ENCODE peak calls at places on chromosomes 12 and 14, in four cellular contexts. G is gastrocnemius medialis, D is MM.1S, X is lower lobe of right lung. R is an unnamed sample.

GRCh38 chr12:13004368-13004767 is 4.3 kb upstream of the HEBP1 start:
- DNase-seq in X (no peak), G (no peak), D (no peak), R (no peak)

GRCh38 chr14:58947156-58947555 is 241.3 kb upstream of the DAAM1 start:
- DNase-seq in X (no peak), D (no peak), G (no peak), R (no peak)

GRCh38 chr12:94640134-94640928 is 10.0 kb downstream of the TMCC3 start:
- DNase-seq in X (no peak), D (peak), G (no peak), R (peak)

GRCh38 chr14:63726499-63726898 is 1.4 kb downstream of the SGPP1 start:
- DNase-seq in G (no peak), D (no peak), X (no peak), R (no peak)

GRCh38 chr14:65069874-65070709 is 32.2 kb downstream of the MAX start:
- DNase-seq in X (peak), D (peak), G (peak), R (peak)

GRCh38 chr14:76928301-76928700 is 100.2 kb downstream of the IRF2BPL start:
- DNase-seq in D (no peak), G (no peak), X (no peak), R (no peak)

GRCh38 chr12:3453266-3453862 is 37.6 kb upstream of the PRMT8 start:
- DNase-seq in X (no peak), D (no peak), G (no peak), R (no peak)

GRCh38 chr12:51351913-51352532 is 5.5 kb upstream of the CELA1 start:
- DNase-seq in G (no peak), X (peak), D (no peak), R (no peak)

GRCh38 chr14:39229222-39229543 is 4.5 kb upstream of the MIA2 start:
- DNase-seq in X (no peak), D (no peak), G (no peak), R (no peak)

GRCh38 chr12:40145896-40146295 is 40.0 kb upstream of the SLC2A13 start:
- DNase-seq in G (no peak), X (no peak), D (no peak), R (no peak)

GRCh38 chr12:88266851-88267360 is 124.8 kb downstream of the TMTC3 start:
- DNase-seq in G (no peak), X (no peak), D (no peak), R (no peak)

GRCh38 chr14:59317782-59318505 is 129.5 kb downstream of the DAAM1 start:
- DNase-seq in X (no peak), D (no peak), G (no peak), R (no peak)

GRCh38 chr14:94046696-94047250 is 20.6 kb downstream of the OTUB2 start:
- DNase-seq in X (no peak), G (no peak), D (no peak), R (no peak)

GRCh38 chr14:102554835-102555819 is 37.3 kb upstream of the RCOR1 start:
- DNase-seq in G (no peak), X (peak), D (peak), R (peak)

GRCh38 chr12:95805864-95806669 is 15.5 kb upstream of the NTN4 start:
- DNase-seq in D (no peak), G (no peak), X (no peak), R (no peak)

GRCh38 chr12:56878010-56878339 is 56.2 kb downstream of the SDR9C7 start:
- DNase-seq in X (no peak), G (no peak), D (no peak), R (no peak)

GRCh38 chr12:24899503-24900098 is 49.3 kb downstream of the BCAT1 start:
- DNase-seq in D (no peak), X (no peak), G (no peak), R (no peak)

GRCh38 chr12:47438175-47438574 is 267.7 kb downstream of the RPAP3 start:
- DNase-seq in G (no peak), D (no peak), X (no peak), R (no peak)

GRCh38 chr14:32224731-32225377 is 21.8 kb upstream of the RNU6-8 start:
- DNase-seq in X (peak), G (peak), D (no peak), R (no peak)

GRCh38 chr12:4268549-4269181 is 4.9 kb upstream of the CCND2 start:
- DNase-seq in G (no peak), X (no peak), D (no peak), R (no peak)

GRCh38 chr12:132359971-132360370 is 30.6 kb upstream of the GALNT9 start:
- DNase-seq in X (peak), D (no peak), G (no peak), R (no peak)

GRCh38 chr12:124660846-124661245 is 93.4 kb upstream of the NCOR2 start:
- DNase-seq in X (no peak), G (no peak), D (no peak), R (no peak)

GRCh38 chr14:61101803-61102548 is 120.9 kb downstream of the SLC38A6 start:
- DNase-seq in G (no peak), X (no peak), D (no peak), R (no peak)

GRCh38 chr12:58888131-58888783 is 32.0 kb downstream of the LRIG3 start:
- DNase-seq in X (no peak), G (no peak), D (no peak), R (no peak)

GRCh38 chr14:77184396-77185092 is 2.9 kb downstream of the TMEM63C start:
- DNase-seq in D (peak), X (no peak), G (no peak), R (no peak)

GRCh38 chr12:84973026-84973425 is 60.4 kb upstream of the SLC6A15 start:
- DNase-seq in X (no peak), D (no peak), G (no peak), R (no peak)

GRCh38 chr12:58955849-58956248 is 35.5 kb upstream of the LRIG3 start:
- DNase-seq in D (no peak), G (no peak), X (no peak), R (no peak)

GRCh38 chr12:69524755-69525509 is 54.7 kb downstream of the FRS2 start:
- DNase-seq in G (no peak), D (no peak), X (no peak), R (no peak)

GRCh38 chr14:20772650-20773049 is 4.4 kb downstream of the EDDM3B start:
- DNase-seq in D (no peak), G (no peak), X (no peak), R (no peak)

GRCh38 chr14:100617715-100618693 is 30.8 kb upstream of the BEGAIN start:
- DNase-seq in X (no peak), D (no peak), G (no peak), R (no peak)

GRCh38 chr12:90287585-90287984 is 578.9 kb upstream of the ATP2B1 start:
- DNase-seq in D (no peak), G (no peak), X (no peak), R (no peak)

GRCh38 chr12:6613015-6613775 is 6.0 kb upstream of the CHD4 start:
- DNase-seq in G (no peak), D (peak), X (peak), R (peak)

GRCh38 chr12:81499809-81500208 is 259.3 kb downstream of the PPFIA2 start:
- DNase-seq in X (no peak), D (no peak), G (no peak), R (no peak)

GRCh38 chr14:51568366-51568765 is 83.3 kb upstream of the FRMD6 start:
- DNase-seq in D (no peak), X (no peak), G (no peak), R (no peak)

GRCh38 chr12:51910691-51911090 is 3.4 kb downstream of the ACVRL1 start:
- DNase-seq in G (no peak), X (peak), D (no peak), R (peak)

GRCh38 chr12:64946132-64946829 is 121.8 kb downstream of the TBC1D30 start:
- DNase-seq in X (no peak), G (no peak), D (no peak), R (no peak)

GRCh38 chr12:21938879-21939278 is 2.3 kb downstream of the ABCC9 start:
- DNase-seq in D (no peak), X (no peak), G (no peak), R (no peak)

GRCh38 chr12:21940972-21941521 is at the start of gene ABCC9:
- DNase-seq in X (peak), G (peak), D (no peak), R (peak)

GRCh38 chr12:21939435-21939834 is 1.8 kb downstream of the ABCC9 start:
- DNase-seq in G (no peak), X (no peak), D (no peak), R (no peak)

GRCh38 chr12:21941522-21942376 is 523 bp upstream of the ABCC9 start:
- DNase-seq in G (peak), X (peak), D (no peak), R (peak)

GRCh38 chr12:21940549-21940948 is 677 bp downstream of the ABCC9 start:
- DNase-seq in G (no peak), D (no peak), X (no peak), R (no peak)
- H3K4me3 ChIP-seq in G (peak), D (no peak), X (peak), R (peak)

GRCh38 chr12:42605685-42606084 is 16.1 kb upstream of the PRICKLE1 start:
- DNase-seq in X (no peak), G (no peak), D (no peak), R (no peak)
- H3K27ac ChIP-seq in X (no peak), G (no peak), D (no peak), R (no peak)

GRCh38 chr12:111788178-111788654 is 21.5 kb downstream of the ALDH2 start:
- DNase-seq in D (no peak), X (no peak), G (peak), R (no peak)
- TF ChIP-seq CTCF in D (no peak), X (peak), G (peak), R (no peak)

GRCh38 chr12:32533971-32534590 is 134.7 kb downstream of the FGD4 start:
- DNase-seq in X (no peak), G (peak), D (peak), R (no peak)
- H3K4me3 ChIP-seq in X (peak), G (peak), D (peak), R (peak)

R was measured in left lung.